ENCODE peak calls at places on chromosomes 5 and 9, in four cellular contexts. Y is GM12892, R is sigmoid colon, O is suprapubic skin. S is an unnamed sample.

GRCh38 chr5:35237580-35238376 is 7.5 kb upstream of the PRLR start:
- DNase-seq in Y (no peak), R (no peak), O (no peak), S (no peak)

GRCh38 chr5:37722236-37723146 is 117.3 kb downstream of the GDNF start:
- DNase-seq in Y (no peak), R (no peak), O (no peak), S (no peak)

GRCh38 chr9:91562412-91562811 is 138.8 kb upstream of the NFIL3 start:
- DNase-seq in Y (no peak), R (no peak), O (no peak), S (no peak)

GRCh38 chr5:98016771-98017170 is 756.7 kb upstream of the RGMB start:
- DNase-seq in Y (no peak), R (no peak), O (no peak), S (no peak)

GRCh38 chr5:15929616-15930303 is 249.8 kb downstream of the MARCHF11 start:
- DNase-seq in Y (no peak), R (no peak), O (no peak), S (no peak)

GRCh38 chr5:177994561-177995190 is 1.4 kb downstream of the PROP1 start:
- DNase-seq in Y (no peak), R (no peak), O (no peak), S (no peak)

GRCh38 chr9:22056402-22056801 is 47.3 kb upstream of the CDKN2B start:
- DNase-seq in Y (no peak), R (no peak), O (no peak), S (no peak)

GRCh38 chr5:66337827-66338226 is 193.7 kb downstream of the SREK1 start:
- DNase-seq in Y (no peak), R (no peak), O (no peak), S (no peak)

GRCh38 chr5:45796959-45797553 is 100.9 kb upstream of the HCN1 start:
- DNase-seq in Y (no peak), R (no peak), O (no peak), S (no peak)

GRCh38 chr5:1524799-1525623 is 1.3 kb upstream of the LPCAT1 start:
- DNase-seq in Y (no peak), R (peak; percentile 64), O (peak; percentile 75), S (peak; percentile 21)

DNA sequence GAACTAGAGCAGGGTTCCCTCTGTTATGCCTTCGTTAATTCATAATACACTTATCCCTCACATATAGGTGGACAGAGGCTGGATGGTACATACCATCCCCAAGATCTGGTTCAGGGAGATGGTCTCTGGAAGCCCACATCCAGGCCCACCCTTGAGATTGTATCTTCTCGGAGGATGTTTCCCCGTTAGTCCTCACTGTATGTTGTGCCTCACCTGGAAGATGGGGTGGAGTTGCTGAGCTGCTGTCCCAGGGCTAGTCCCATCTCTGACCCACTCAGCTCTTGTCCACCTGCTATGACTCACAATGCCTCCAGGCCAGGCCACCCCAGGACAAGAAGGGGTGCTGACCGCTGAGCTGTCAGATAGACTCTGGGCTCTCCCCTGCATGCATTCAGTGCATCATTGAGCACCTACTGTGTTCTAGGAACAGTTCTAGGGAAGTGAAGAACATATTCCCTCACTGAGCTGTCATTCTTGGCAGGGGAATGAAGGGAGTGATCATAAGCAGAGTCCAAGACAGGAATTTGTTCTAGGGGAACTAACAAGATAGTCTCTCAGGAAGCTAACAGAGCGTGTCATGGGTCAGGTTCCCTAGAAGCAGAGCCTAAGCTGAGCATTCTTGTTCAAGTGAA is at the start of gene CBY3:
- DNase-seq in Y (no peak), R (no peak), O (no peak), S (no peak)
- TF ChIP-seq POLR2AphosphoS5 in Y (no peak), R (no peak), O (no peak), S (no peak)

GRCh38 chr9:5448016-5448415 is 2.3 kb upstream of the CD274 start:
- DNase-seq in Y (no peak), R (no peak), O (no peak), S (no peak)

GRCh38 chr9:5448461-5448860 is 1.9 kb upstream of the CD274 start:
- DNase-seq in Y (no peak), R (no peak), O (no peak), S (no peak)

GRCh38 chr9:5449521-5450359 is 602 bp upstream of the CD274 start:
- DNase-seq in Y (no peak), R (no peak), O (no peak), S (no peak)

GRCh38 chr9:5452286-5452609 is 1.9 kb downstream of the CD274 start:
- DNase-seq in Y (no peak), R (no peak), O (no peak), S (no peak)

DNA sequence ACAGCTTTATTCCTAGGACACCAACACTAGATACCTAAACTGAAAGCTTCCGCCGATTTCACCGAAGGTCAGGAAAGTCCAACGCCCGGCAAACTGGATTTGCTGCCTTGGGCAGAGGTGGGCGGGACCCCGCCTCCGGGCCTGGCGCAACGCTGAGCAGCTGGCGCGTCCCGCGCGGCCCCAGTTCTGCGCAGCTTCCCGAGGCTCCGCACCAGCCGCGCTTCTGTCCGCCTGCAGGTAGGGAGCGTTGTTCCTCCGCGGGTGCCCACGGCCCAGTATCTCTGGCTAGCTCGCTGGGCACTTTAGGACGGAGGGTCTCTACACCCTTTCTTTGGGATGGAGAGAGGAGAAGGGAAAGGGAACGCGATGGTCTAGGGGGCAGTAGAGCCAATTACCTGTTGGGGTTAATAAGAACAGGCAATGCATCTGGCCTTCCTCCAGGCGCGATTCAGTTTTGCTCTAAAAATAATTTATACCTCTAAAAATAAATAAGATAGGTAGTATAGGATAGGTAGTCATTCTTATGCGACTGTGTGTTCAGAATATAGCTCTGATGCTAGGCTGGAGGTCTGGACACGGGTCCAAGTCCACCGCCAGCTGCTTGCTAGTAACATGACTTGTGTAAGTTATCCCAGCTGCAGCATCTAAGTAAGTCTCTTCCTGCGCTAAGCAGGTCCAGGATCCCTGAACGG is at the start of gene CD274:
- DNase-seq in Y (no peak), R (peak; percentile 93), O (peak; percentile 92), S (peak; percentile 98)
- TF ChIP-seq POLR2AphosphoS5 in Y (peak; percentile 82), R (peak; percentile 70), O (peak; percentile 46), S (peak; percentile 77)

GRCh38 chr5:149411738-149412519 is 32.8 kb upstream of the IL17B start:
- DNase-seq in Y (no peak), R (peak; percentile 66), O (no peak), S (no peak)
- TF ChIP-seq POLR2AphosphoS5 in Y (no peak), R (peak; percentile 64), O (no peak), S (no peak)

DNA sequence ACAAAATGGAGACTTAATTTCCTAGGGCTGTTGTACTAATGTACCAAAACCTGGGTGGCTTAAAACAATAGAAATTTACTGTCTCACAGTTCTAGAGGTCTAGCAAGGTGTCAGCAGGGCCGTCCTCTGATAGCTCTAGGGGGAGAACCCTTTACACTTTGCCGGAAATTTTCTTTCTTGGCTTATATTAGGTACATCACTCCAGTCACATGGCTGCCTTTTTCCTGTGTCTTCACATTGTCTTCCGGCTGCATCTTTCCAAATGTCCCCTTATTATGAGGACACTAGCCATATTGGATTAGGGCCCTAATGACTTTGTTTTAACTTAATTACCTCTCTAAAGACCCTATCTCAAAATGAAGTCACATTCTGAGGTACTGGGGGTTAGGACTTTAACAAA is 5.8 kb downstream of the UHRF2 start:
- DNase-seq in Y (no peak), R (no peak), O (no peak), S (no peak)
- TF ChIP-seq POLR2AphosphoS5 in Y (no peak), R (no peak), O (no peak), S (no peak)

GRCh38 chr5:164335837-164336236 is 830.4 kb downstream of the MAT2B start:
- DNase-seq in Y (no peak), R (no peak), O (no peak), S (no peak)
- TF ChIP-seq POLR2AphosphoS5 in Y (no peak), R (no peak), O (no peak), S (no peak)

DNA sequence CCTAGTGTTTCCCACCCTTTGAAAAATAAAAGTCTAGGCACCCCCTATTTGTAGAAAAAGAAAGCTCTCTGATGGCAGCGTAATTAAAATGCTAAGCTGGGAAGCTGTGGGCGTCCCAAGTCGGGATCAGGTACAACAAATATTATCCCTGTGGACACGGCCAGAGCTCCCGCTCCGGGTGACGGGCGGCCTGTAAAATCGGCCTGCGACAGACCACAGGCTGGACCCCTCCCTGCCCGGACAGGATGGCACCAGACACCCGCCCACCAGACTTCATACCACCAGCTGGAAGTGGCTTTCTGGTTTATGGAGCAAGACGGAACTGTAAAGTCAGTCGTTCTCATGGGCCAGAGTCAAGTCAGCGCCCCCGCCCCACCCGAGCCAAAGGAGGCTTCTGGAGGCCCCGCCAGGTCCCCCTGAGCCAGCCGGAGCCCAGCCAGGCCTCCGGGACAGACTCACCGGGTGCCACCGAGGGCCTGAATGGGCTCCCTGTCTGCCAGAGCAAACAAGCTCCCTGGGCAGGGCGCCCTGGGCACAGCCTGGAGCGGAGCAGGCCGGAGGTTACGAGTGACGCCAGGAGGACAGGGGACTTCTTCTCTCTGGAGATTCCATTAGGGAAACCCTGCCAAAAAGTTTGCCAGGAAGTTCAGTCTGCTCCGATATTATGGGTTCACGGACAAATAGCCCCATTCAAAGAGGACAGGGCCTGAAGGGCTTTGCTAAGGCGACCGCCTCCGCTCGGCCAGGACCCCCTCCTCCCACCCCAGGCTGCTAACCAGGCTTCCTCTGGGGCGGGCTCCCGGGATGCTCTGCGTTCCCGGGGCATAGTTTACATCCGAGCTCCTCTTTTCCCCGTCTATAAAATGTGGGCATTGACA is 173.7 kb downstream of the ERCC6L2 start:
- DNase-seq in Y (no peak), R (peak; percentile 87), O (no peak), S (peak; percentile 75)
- TF ChIP-seq POLR2AphosphoS5 in Y (no peak), R (no peak), O (no peak), S (no peak)

GRCh38 chr5:77924081-77924480 is 147.9 kb upstream of the TBCA start:
- DNase-seq in Y (no peak), R (no peak), O (no peak), S (no peak)

GRCh38 chr5:77925503-77925902 is 149.4 kb upstream of the TBCA start:
- DNase-seq in Y (no peak), R (no peak), O (no peak), S (no peak)

GRCh38 chr5:77921369-77921768 is 145.2 kb upstream of the TBCA start:
- DNase-seq in Y (no peak), R (no peak), O (no peak), S (no peak)

GRCh38 chr5:77923666-77924065 is 147.5 kb upstream of the TBCA start:
- DNase-seq in Y (no peak), R (no peak), O (no peak), S (no peak)

DNA sequence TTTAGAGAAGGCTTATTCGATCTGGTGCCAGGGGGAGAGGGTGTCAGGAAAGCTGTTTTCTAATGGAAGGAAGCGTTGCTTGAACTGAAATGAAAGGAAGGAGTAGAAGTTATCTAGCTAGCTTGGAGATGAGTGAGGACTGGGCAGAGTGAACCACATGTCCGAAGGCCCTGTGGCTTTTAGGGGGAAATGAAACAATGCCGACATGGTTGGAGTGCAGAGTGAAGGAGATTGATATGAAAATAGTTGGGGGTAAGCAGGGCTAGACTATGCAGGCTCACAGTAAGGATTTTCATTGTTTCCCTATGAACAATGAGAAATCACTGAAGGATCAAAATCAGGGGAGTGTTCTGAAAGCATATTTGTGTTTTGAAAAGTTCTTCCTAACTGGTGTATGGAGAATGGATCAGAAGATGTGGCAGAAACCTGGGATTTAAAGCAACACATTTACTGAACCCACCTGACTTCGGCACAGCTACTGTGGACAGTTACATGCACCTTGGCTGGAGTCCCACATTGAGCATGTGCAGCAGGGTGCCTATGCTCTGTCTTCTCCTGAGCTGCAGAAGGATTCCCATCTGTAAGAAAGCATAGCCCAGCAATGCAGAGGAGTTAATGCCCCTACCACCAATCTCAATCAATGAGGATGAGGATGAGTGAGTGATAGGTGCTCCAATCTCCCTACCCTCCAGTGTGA is 144.4 kb upstream of the TBCA start:
- DNase-seq in Y (no peak), R (no peak), O (no peak), S (no peak)
- TF ChIP-seq POLR2AphosphoS5 in Y (no peak), R (no peak), O (no peak), S (no peak)

S was measured in upper lobe of left lung.